ENCODE peak calls at places on chromosomes 5 and 9, in seven cellular contexts. C is COR-L47, P is cardiac fibroblast, Z is Caki2, T is caudate nucleus, N is ascending aorta, J is LoVo. S is an unnamed sample.

GRCh38 chr9:83623634-83623991 is 670 bp downstream of the IDNK start:
- DNase-seq in P (no peak), C (no peak), N (no peak), T (no peak), J (peak; percentile 3), Z (no peak), S (no peak)

GRCh38 chr9:81108391-81108790 is 581.0 kb downstream of the TLE1 start:
- DNase-seq in T (no peak), P (peak; percentile 16), N (no peak), Z (no peak), C (no peak), J (no peak), S (no peak)

GRCh38 chr5:36576721-36577120 is 29.7 kb upstream of the SLC1A3 start:
- DNase-seq in T (no peak), C (no peak), J (no peak), N (no peak), P (peak; percentile 52), Z (no peak), S (no peak)

GRCh38 chr9:135302329-135303279 is 177.0 kb upstream of the PPP1R26 start:
- DNase-seq in Z (no peak), P (no peak), J (no peak), T (no peak), N (no peak), C (no peak), S (no peak)

GRCh38 chr9:33850677-33851076 is 33.7 kb downstream of the UBE2R2 start:
- DNase-seq in N (no peak), Z (no peak), P (no peak), C (no peak), T (no peak), J (no peak), S (no peak)

GRCh38 chr5:96172436-96172835 is 210.8 kb upstream of the ELL2 start:
- DNase-seq in P (peak; percentile 77), C (no peak), J (no peak), N (no peak), T (no peak), Z (no peak), S (no peak)

GRCh38 chr9:75683591-75683990 is 206.9 kb upstream of the PCSK5 start:
- DNase-seq in C (no peak), N (no peak), Z (no peak), P (no peak), J (no peak), T (no peak), S (no peak)

GRCh38 chr5:101067415-101067814 is 164.3 kb upstream of the ST8SIA4 start:
- DNase-seq in J (peak; percentile 62), N (no peak), Z (no peak), T (no peak), P (no peak), C (no peak), S (no peak)

GRCh38 chr9:69380811-69381210 is 55.8 kb downstream of the ENTREP1 start:
- DNase-seq in Z (no peak), T (no peak), N (no peak), J (no peak), C (no peak), P (peak; percentile 43), S (no peak)

GRCh38 chr9:123382659-123383511 is 26.9 kb downstream of the CRB2 start:
- DNase-seq in P (no peak), Z (no peak), C (no peak), N (no peak), J (no peak), T (no peak), S (no peak)

GRCh38 chr5:134225780-134226440 is at the start of gene PPP2CA:
- DNase-seq in Z (peak; percentile 98), P (peak; percentile 99), C (peak; percentile 97), T (peak; percentile 98), J (peak; percentile 99), N (peak; percentile 99), S (peak; percentile 96)

GRCh38 chr9:108756746-108757490 is 98.9 kb downstream of the ACTL7B start:
- DNase-seq in T (no peak), Z (no peak), P (no peak), J (no peak), N (no peak), C (no peak), S (no peak)

GRCh38 chr9:70614786-70615565 is 200.5 kb upstream of the KLF9 start:
- DNase-seq in Z (no peak), P (no peak), C (no peak), J (no peak), T (peak; percentile 51), N (no peak), S (peak; percentile 10)

GRCh38 chr9:134403682-134404301 is 77.5 kb downstream of the RXRA start:
- DNase-seq in P (peak; percentile 77), C (no peak), N (peak; percentile 91), Z (no peak), T (peak; percentile 44), J (no peak), S (peak; percentile 28)

GRCh38 chr5:169569513-169569912 is 14.1 kb upstream of the SPDL1 start:
- DNase-seq in N (no peak), Z (no peak), C (no peak), T (no peak), P (no peak), J (no peak), S (no peak)

GRCh38 chr9:93598647-93599241 is 22.4 kb downstream of the PHF2 start:
- DNase-seq in T (no peak), Z (no peak), P (peak; percentile 80), J (no peak), N (peak; percentile 61), C (no peak), S (no peak)

GRCh38 chr5:181246276-181247050 is 2.8 kb upstream of the RACK1 start:
- DNase-seq in N (peak; percentile 96), Z (peak; percentile 89), P (peak; percentile 87), T (no peak), C (no peak), J (peak; percentile 92), S (no peak)

GRCh38 chr5:92864591-92864990 is 716.4 kb downstream of the NR2F1-AS1 start:
- DNase-seq in P (no peak), Z (no peak), N (no peak), C (peak; percentile 16), T (no peak), J (no peak), S (no peak)

GRCh38 chr5:39500656-39501295 is 76.0 kb upstream of the DAB2 start:
- DNase-seq in J (no peak), Z (no peak), C (no peak), T (no peak), N (no peak), P (no peak), S (no peak)

GRCh38 chr5:107365355-107366109 is 305.2 kb downstream of the EFNA5 start:
- DNase-seq in C (no peak), P (peak; percentile 88), Z (peak; percentile 86), N (no peak), T (no peak), J (no peak), S (no peak)

GRCh38 chr5:169805527-169805934 is 168.5 kb downstream of the DOCK2 start:
- DNase-seq in J (no peak), N (no peak), P (peak; percentile 62), T (peak; percentile 44), C (no peak), Z (no peak), S (no peak)